ENCODE peak calls at places on chromosome 22, in eight cellular contexts. V, A, I, D, C, B, N and M are unnamed samples.

GRCh38 chr22:47059701-47060161 is 297.3 kb downstream of the TBC1D22A start:
- DNase-seq in V (no peak), C (no peak), I (no peak), A (no peak), B (no peak), N (no peak), D (no peak), M (no peak)

GRCh38 chr22:47029244-47030001 is 267.0 kb downstream of the TBC1D22A start:
- DNase-seq in I (no peak), D (no peak), B (no peak), N (no peak), A (no peak), V (no peak), C (no peak), M (no peak)

GRCh38 chr22:48346311-48346710 is 1481.4 kb downstream of the BRD1 start:
- DNase-seq in N (no peak), A (no peak), B (no peak), I (no peak), V (no peak), D (no peak), C (no peak), M (no peak)

GRCh38 chr22:48919851-48920589 is 907.7 kb downstream of the BRD1 start:
- DNase-seq in I (peak), N (no peak), A (no peak), C (no peak), B (no peak), V (no peak), D (no peak), M (no peak)

GRCh38 chr22:45483319-45483718 is 19.4 kb upstream of the FBLN1 start:
- DNase-seq in N (no peak), D (no peak), B (no peak), V (no peak), I (no peak), C (no peak), A (no peak), M (no peak)

GRCh38 chr22:26127126-26127525 is 42.1 kb upstream of the SEZ6L start:
- DNase-seq in I (no peak), A (no peak), C (no peak), V (no peak), N (no peak), D (no peak), B (no peak), M (no peak)

GRCh38 chr22:26977741-26978140 is 320.4 kb downstream of the MIAT start:
- DNase-seq in C (peak), B (no peak), D (no peak), V (no peak), I (no peak), A (no peak), N (no peak), M (no peak)

GRCh38 chr22:44094751-44095302 is 70.7 kb downstream of the PARVB start:
- DNase-seq in I (no peak), C (no peak), D (no peak), B (no peak), A (no peak), N (no peak), V (no peak), M (no peak)

GRCh38 chr22:46958191-46958590 is 195.7 kb downstream of the TBC1D22A start:
- DNase-seq in D (no peak), A (no peak), I (no peak), V (no peak), C (no peak), B (no peak), N (no peak), M (no peak)

GRCh38 chr22:17430298-17430900 is 61.1 kb downstream of the CECR2 start:
- DNase-seq in B (peak), D (no peak), C (no peak), V (no peak), A (peak), N (no peak), I (no peak), M (no peak)

GRCh38 chr22:29707471-29707870 is 12.3 kb upstream of the CABP7 start:
- DNase-seq in I (no peak), V (no peak), D (no peak), N (no peak), C (no peak), A (no peak), B (no peak), M (no peak)

GRCh38 chr22:41488596-41489385 is 19.9 kb downstream of the ACO2 start:
- DNase-seq in N (no peak), V (no peak), I (no peak), D (no peak), C (no peak), B (no peak), A (no peak), M (no peak)

GRCh38 chr22:43376765-43377485 is 33.8 kb upstream of the SCUBE1 start:
- DNase-seq in B (no peak), N (no peak), C (no peak), A (no peak), V (no peak), I (no peak), D (no peak), M (no peak)

GRCh38 chr22:44620129-44620840 is 81.7 kb upstream of the PRR5 start:
- DNase-seq in V (peak), B (peak), C (peak), D (peak), A (peak), I (peak), N (no peak), M (peak)

GRCh38 chr22:41030891-41031290 is 61.5 kb upstream of the EP300 start:
- DNase-seq in B (peak), V (peak), I (no peak), C (no peak), N (no peak), D (no peak), A (no peak), M (no peak)

GRCh38 chr22:22408731-22409696 is 99.5 kb downstream of the ZNF280B start:
- DNase-seq in B (peak), A (peak), I (peak), C (peak), D (peak), N (no peak), V (peak), M (no peak)

GRCh38 chr22:31103899-31104694 is 3.3 kb downstream of the SELENOM start:
- DNase-seq in C (no peak), I (no peak), V (no peak), D (no peak), N (no peak), A (peak), B (no peak), M (no peak)

GRCh38 chr22:40325315-40325714 is 21.0 kb upstream of the ADSL start:
- DNase-seq in C (no peak), B (no peak), D (no peak), I (no peak), N (no peak), A (no peak), V (no peak), M (peak)

GRCh38 chr22:44664149-44664548 is 37.9 kb upstream of the PRR5 start:
- DNase-seq in B (peak), C (no peak), I (no peak), D (no peak), V (peak), N (no peak), A (peak), M (peak)

GRCh38 chr22:27474711-27475547 is 326.6 kb downstream of the MN1 start:
- DNase-seq in D (no peak), V (peak), C (no peak), N (no peak), A (no peak), I (peak), B (peak), M (no peak)

GRCh38 chr22:32994046-32994827 is 63.9 kb downstream of the SYN3 start:
- DNase-seq in A (peak), C (peak), I (no peak), D (no peak), B (no peak), N (no peak), V (no peak), M (no peak)

GRCh38 chr22:32996276-32996675 is 61.9 kb downstream of the SYN3 start:
- DNase-seq in N (no peak), C (no peak), A (no peak), V (no peak), D (no peak), I (no peak), B (no peak), M (no peak)

GRCh38 chr22:32995335-32995734 is 62.8 kb downstream of the SYN3 start:
- DNase-seq in D (no peak), V (no peak), I (no peak), N (no peak), A (no peak), C (no peak), B (no peak), M (no peak)

GRCh38 chr22:32996702-32997101 is 61.5 kb downstream of the SYN3 start:
- DNase-seq in V (no peak), I (no peak), D (no peak), C (no peak), N (no peak), A (peak), B (no peak), M (no peak)

GRCh38 chr22:32994921-32995320 is 63.3 kb downstream of the SYN3 start:
- DNase-seq in I (no peak), V (no peak), C (peak), N (no peak), A (no peak), D (peak), B (no peak), M (no peak)
- H3K27ac ChIP-seq in I (no peak), V (no peak), C (no peak), N (peak), A (no peak), D (no peak), B (no peak), M (no peak)

DNA sequence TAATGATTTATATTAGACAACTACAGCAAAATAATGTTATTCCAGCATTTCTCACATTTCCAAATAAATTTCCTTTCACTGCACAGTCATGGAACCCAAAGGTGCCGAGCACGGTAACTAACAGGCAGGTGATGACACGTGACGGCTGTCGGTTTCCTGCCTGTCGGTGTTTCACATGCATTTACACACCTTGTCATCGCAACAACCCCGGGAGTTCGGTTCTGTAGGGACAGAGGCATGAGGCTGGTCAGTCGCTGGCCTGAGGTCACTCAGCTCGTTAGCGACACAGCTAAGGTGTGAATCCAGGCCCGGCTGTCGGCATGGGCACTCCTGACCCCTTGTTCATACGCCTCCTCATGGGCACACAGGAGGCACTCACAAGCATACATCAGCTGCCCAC is 9.9 kb downstream of the DNAL4 start:
- DNase-seq in C (no peak), I (no peak), V (no peak), D (no peak), A (no peak), N (no peak), B (no peak), M (no peak)
- H3K27ac ChIP-seq in C (no peak), I (no peak), V (no peak), D (no peak), A (peak), N (no peak), B (no peak), M (no peak)

DNA sequence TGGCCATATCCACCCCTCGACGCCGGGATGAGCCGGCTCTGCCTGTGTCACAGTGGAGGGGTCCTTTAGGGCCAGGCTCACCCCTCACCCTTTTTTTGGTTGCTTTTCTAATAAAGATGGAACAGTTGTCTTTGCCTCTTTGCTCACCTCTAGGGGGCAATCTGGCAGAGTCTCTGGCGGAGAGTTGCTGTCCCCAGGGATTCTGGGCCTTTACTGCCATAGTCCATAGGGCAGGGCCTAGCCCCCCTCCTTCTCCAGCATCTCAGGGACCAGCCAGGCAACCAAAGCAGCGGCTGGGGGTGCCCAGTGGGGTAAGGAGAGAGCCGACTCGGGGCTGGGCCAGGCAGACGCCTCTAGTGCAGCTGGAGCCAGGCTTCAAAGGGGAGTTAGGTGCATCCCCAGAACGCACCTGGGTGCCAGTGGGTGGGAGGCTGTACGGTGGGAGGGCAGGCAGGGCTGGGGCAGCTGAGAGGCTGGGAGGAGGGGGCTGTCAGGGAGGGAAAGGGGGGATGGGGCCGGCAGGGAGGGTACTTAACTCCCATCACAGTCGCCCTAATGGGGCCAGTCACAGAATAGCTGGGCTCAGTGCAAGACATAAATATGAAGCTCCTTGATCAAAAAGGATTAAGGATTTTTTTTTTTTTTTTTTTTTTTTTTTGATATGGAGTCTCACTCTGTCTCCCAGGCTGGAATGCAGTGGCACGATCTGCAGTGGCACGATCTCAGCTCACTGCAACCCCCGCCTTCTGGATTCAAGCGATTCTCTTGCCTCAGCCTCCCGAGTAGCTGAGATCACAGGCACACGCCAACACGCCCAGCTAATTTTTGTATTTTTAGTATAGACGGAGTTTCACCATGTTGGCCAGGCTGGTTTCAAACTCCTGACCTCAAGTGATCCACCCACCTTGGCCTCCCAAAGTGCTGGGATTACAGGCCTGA is 2.5 kb upstream of the SUSD2 start:
- DNase-seq in A (peak), V (no peak), C (peak), I (peak), B (no peak), D (no peak), N (no peak), M (no peak)
- H3K27ac ChIP-seq in A (no peak), V (no peak), C (no peak), I (no peak), B (no peak), D (no peak), N (peak), M (no peak)

DNA sequence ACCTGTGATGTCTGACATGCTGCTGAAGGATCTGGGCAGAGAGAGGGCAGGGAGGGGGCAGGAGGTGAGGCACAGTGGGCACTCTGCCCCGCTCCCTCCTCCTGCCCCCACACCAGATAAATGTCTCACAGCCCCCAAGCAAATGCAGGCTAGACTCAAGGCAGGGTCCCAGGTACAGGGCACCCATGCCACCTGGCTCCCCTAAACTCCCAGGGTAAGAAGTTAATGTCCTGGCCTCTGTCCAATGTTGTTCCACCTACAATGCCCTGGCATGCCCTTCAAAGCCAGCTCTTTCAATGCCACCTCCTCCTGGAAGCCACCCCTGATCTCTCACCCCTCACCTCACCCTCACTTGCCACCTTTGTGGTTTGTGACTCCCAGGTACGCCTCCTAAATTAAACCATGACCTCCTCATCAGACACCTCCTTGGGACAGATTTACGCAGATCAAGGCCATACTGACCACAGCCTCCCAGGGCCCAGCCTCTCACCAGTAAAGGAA is 16.0 kb downstream of the CARD10 start:
- DNase-seq in C (no peak), V (no peak), B (no peak), N (no peak), I (no peak), A (no peak), D (no peak), M (no peak)
- H3K27ac ChIP-seq in C (no peak), V (no peak), B (no peak), N (peak), I (no peak), A (peak), D (peak), M (no peak)

GRCh38 chr22:23652711-23653110 is 20.6 kb upstream of the DRICH1 start:
- DNase-seq in I (no peak), B (no peak), A (no peak), C (no peak), N (no peak), D (no peak), V (no peak), M (no peak)

GRCh38 chr22:23649071-23649501 is 17.0 kb upstream of the DRICH1 start:
- DNase-seq in D (no peak), I (no peak), N (no peak), V (no peak), B (no peak), A (no peak), C (no peak), M (no peak)

GRCh38 chr22:23655891-23656475 is 23.9 kb upstream of the DRICH1 start:
- DNase-seq in C (no peak), I (no peak), D (no peak), N (no peak), A (no peak), B (no peak), V (no peak), M (no peak)

GRCh38 chr22:23651676-23652075 is 19.6 kb upstream of the DRICH1 start:
- DNase-seq in N (no peak), B (no peak), I (no peak), C (no peak), V (no peak), A (no peak), D (no peak), M (no peak)

GRCh38 chr22:23652286-23652685 is 20.2 kb upstream of the DRICH1 start:
- DNase-seq in V (no peak), A (no peak), N (no peak), I (no peak), D (no peak), B (no peak), C (no peak), M (no peak)
- H3K27ac ChIP-seq in V (no peak), A (no peak), N (no peak), I (no peak), D (no peak), B (no peak), C (no peak), M (no peak)

GRCh38 chr22:19292262-19293230 is 1.0 kb upstream of the CLTCL1 start:
- DNase-seq in C (no peak), A (peak), N (no peak), B (peak), I (peak), V (no peak), D (no peak), M (no peak)

GRCh38 chr22:19290400-19291217 is 910 bp downstream of the CLTCL1 start:
- DNase-seq in A (no peak), V (no peak), D (peak), N (no peak), B (no peak), C (no peak), I (no peak), M (no peak)

GRCh38 chr22:19291580-19292261 is at the start of gene CLTCL1:
- DNase-seq in B (peak), N (no peak), I (peak), D (peak), C (peak), A (peak), V (peak), M (peak)

GRCh38 chr22:19289475-19290161 is 1.9 kb downstream of the CLTCL1 start:
- DNase-seq in V (peak), C (no peak), D (no peak), B (peak), A (no peak), N (no peak), I (no peak), M (no peak)

GRCh38 chr22:19291218-19291579 is 320 bp downstream of the CLTCL1 start:
- DNase-seq in A (peak), I (peak), C (peak), V (no peak), B (no peak), D (no peak), N (no peak), M (peak)
- H3K27ac ChIP-seq in A (peak), I (no peak), C (no peak), V (peak), B (peak), D (peak), N (peak), M (no peak)

DNA sequence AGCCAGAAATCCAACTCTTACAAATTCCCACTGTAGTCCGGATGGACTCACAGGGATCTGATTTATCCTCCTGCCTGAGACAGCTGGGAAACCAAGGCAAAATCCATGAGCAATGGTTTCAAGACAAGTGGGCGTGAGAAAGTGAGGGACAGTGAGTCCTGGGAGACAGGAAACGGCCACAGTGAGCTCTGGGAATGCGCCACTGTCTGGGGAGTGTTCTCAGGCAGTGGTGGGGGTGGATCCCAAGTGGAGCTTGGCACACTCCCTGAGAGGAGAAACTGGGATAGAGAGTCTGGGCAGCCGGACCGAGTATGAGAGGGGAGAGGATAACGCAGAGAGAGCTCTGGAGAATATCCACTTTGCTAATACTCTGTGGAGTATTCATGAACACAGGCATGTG is 9.8 kb downstream of the IL17REL start:
- DNase-seq in C (no peak), V (peak), I (no peak), D (no peak), A (no peak), B (no peak), N (no peak), M (no peak)
- H3K27ac ChIP-seq in C (no peak), V (no peak), I (no peak), D (no peak), A (no peak), B (no peak), N (no peak), M (no peak)